ENCODE peak calls at places on chromosomes 2 and 18, in five cellular contexts. C is GM12878, T is HepG2, B is K562, R is IMR-90. F is an unnamed sample.

GRCh38 chr18:8942909-8943545 is 159.5 kb upstream of the NDUFV2 start:
- DNase-seq in C (no peak), T (no peak), B (no peak), R (no peak), F (no peak)

GRCh38 chr18:50466634-50467033 is 91.8 kb downstream of the SKA1 start:
- DNase-seq in C (no peak), T (no peak), B (no peak), R (no peak), F (no peak)

GRCh38 chr2:24559714-24560113 is 68.7 kb downstream of the NCOA1 start:
- DNase-seq in C (no peak), T (no peak), B (no peak), R (peak; percentile 41), F (no peak)

GRCh38 chr18:79489900-79490592 is 94.3 kb downstream of the NFATC1 start:
- DNase-seq in C (no peak), T (no peak), B (no peak), R (no peak), F (no peak)

GRCh38 chr2:73027340-73027739 is 44.2 kb downstream of the SFXN5 start:
- DNase-seq in C (no peak), T (no peak), B (no peak), R (peak; percentile 48), F (no peak)

GRCh38 chr2:54952978-54953456 is 97.2 kb downstream of the RTN4 start:
- DNase-seq in C (no peak), T (no peak), B (no peak), R (no peak), F (no peak)

GRCh38 chr2:203594541-203594940 is 59.4 kb upstream of the RAPH1 start:
- DNase-seq in C (no peak), T (no peak), B (no peak), R (peak; percentile 68), F (no peak)

GRCh38 chr18:70154591-70155194 is 50.8 kb downstream of the RTTN start:
- DNase-seq in C (no peak), T (no peak), B (no peak), R (peak; percentile 94), F (no peak)

GRCh38 chr18:61546598-61546997 is 213.4 kb downstream of the CDH20 start:
- DNase-seq in C (no peak), T (no peak), B (no peak), R (peak; percentile 86), F (no peak)

GRCh38 chr18:44803019-44803650 is 122.4 kb downstream of the SETBP1 start:
- DNase-seq in C (no peak), T (peak; percentile 15), B (no peak), R (peak; percentile 53), F (no peak)

GRCh38 chr2:121527009-121527682 is 3.5 kb upstream of the RNU4ATAC start:
- DNase-seq in C (no peak), T (no peak), B (no peak), R (peak; percentile 29), F (no peak)

GRCh38 chr18:49491534-49491856 is 4.5 kb upstream of the C18orf32 start:
- DNase-seq in C (no peak), T (no peak), B (no peak), R (no peak), F (no peak)

GRCh38 chr2:164617466-164617865 is 3.8 kb downstream of the GRB14 start:
- DNase-seq in C (no peak), T (no peak), B (no peak), R (no peak), F (no peak)

GRCh38 chr18:43587538-43588153 is 310.4 kb upstream of the SYT4 start:
- DNase-seq in C (no peak), T (peak; percentile 25), B (peak; percentile 12), R (peak; percentile 41), F (peak; percentile 68)

GRCh38 chr2:159736048-159736447 is 23.7 kb downstream of the MARCHF7 start:
- DNase-seq in C (no peak), T (no peak), B (no peak), R (peak; percentile 38), F (no peak)

GRCh38 chr2:158926478-158926948 is 41.9 kb upstream of the TANC1 start:
- DNase-seq in C (no peak), T (peak; percentile 30), B (peak; percentile 5), R (peak; percentile 78), F (no peak)

GRCh38 chr18:22250591-22250996 is 81.2 kb downstream of the GATA6 start:
- DNase-seq in C (no peak), T (no peak), B (no peak), R (no peak), F (no peak)

GRCh38 chr2:37523861-37524362 is 147.5 kb downstream of the CDC42EP3 start:
- DNase-seq in C (no peak), T (no peak), B (no peak), R (peak; percentile 82), F (no peak)

GRCh38 chr2:98882971-98883779 is 52.9 kb downstream of the CRACDL start:
- DNase-seq in C (no peak), T (no peak), B (no peak), R (no peak), F (no peak)

DNA sequence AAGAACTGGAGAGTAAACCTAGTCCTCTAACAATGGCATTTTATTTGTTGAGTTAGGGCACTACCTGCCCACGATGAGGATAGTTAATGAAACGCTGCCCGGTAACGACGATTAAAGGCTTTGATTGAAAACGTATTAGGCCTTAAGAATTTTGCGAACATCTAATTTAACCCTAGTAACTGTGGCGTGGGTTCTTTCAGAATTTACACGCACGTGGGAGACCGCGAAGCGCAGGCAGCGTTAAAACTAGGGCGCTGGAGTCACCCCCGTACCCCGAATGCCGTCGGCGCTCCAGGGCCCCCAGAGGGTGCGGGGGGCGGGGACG is 736 bp upstream of the SMCHD1 start:
- DNase-seq in C (no peak), T (no peak), B (no peak), R (peak; percentile 7), F (no peak)
- TF ChIP-seq SMC3 in C (no peak), T (no peak), B (no peak), R (no peak), F (no peak)

GRCh38 chr2:236781933-236782788 is 212.5 kb downstream of the ACKR3 start:
- DNase-seq in C (no peak), T (no peak), B (no peak), R (no peak), F (no peak)

GRCh38 chr2:236786786-236787185 is 217.2 kb downstream of the ACKR3 start:
- DNase-seq in C (no peak), T (no peak), B (no peak), R (no peak), F (no peak)

GRCh38 chr2:236783417-236784020 is 213.9 kb downstream of the ACKR3 start:
- DNase-seq in C (no peak), T (no peak), B (no peak), R (no peak), F (no peak)

GRCh38 chr2:236785611-236786057 is 216.0 kb downstream of the ACKR3 start:
- DNase-seq in C (no peak), T (no peak), B (no peak), R (no peak), F (no peak)

GRCh38 chr2:236782938-236783337 is 213.3 kb downstream of the ACKR3 start:
- DNase-seq in C (no peak), T (no peak), B (no peak), R (peak; percentile 25), F (no peak)
- TF ChIP-seq MXI1 in C (no peak), T (no peak), B (no peak), R (no peak), F (no peak)

GRCh38 chr2:105239924-105240323 is 1.6 kb upstream of the GPR45 start:
- DNase-seq in C (no peak), T (no peak), B (no peak), R (peak; percentile 94), F (no peak)
- TF ChIP-seq SMC3 in C (no peak), T (no peak), B (no peak), R (no peak), F (no peak)

GRCh38 chr18:11320981-11321380 is 171.6 kb upstream of the PIEZO2 start:
- DNase-seq in C (no peak), T (no peak), B (no peak), R (peak; percentile 79), F (no peak)
- TF ChIP-seq MXI1 in C (no peak), T (no peak), B (no peak), R (no peak), F (no peak)

GRCh38 chr2:204899983-204900382 is 354.7 kb downstream of the PARD3B start:
- DNase-seq in C (no peak), T (no peak), B (no peak), R (no peak), F (no peak)

GRCh38 chr2:204900487-204900886 is 355.2 kb downstream of the PARD3B start:
- DNase-seq in C (no peak), T (peak; percentile 43), B (no peak), R (no peak), F (no peak)

GRCh38 chr2:204896146-204896545 is 350.9 kb downstream of the PARD3B start:
- DNase-seq in C (no peak), T (no peak), B (no peak), R (no peak), F (no peak)

GRCh38 chr2:204898928-204899640 is 353.8 kb downstream of the PARD3B start:
- DNase-seq in C (no peak), T (no peak), B (no peak), R (no peak), F (no peak)

GRCh38 chr2:204897561-204897960 is 352.3 kb downstream of the PARD3B start:
- DNase-seq in C (no peak), T (peak; percentile 68), B (no peak), R (no peak), F (no peak)
- TF ChIP-seq SMC3 in C (no peak), T (no peak), B (no peak), R (no peak), F (no peak)